ENCODE peak calls at places on chromosomes 6 and 20, in five cellular contexts. S is HepG2, K is GM12878, X is H1, L is GM12892. E is an unnamed sample.

GRCh38 chr20:23126281-23127061 is 40.3 kb upstream of the CD93 start:
- DNase-seq in S (no peak), K (no peak), X (no peak), L (no peak), E (no peak)

GRCh38 chr6:17475845-17476244 is 82.5 kb downstream of the CAP2 start:
- DNase-seq in S (no peak), K (no peak), X (no peak), L (no peak), E (no peak)

GRCh38 chr20:49636447-49636846 is 68.5 kb upstream of the PTGIS start:
- DNase-seq in S (no peak), K (no peak), X (no peak), L (no peak), E (no peak)

GRCh38 chr20:50283922-50284810 is 93.5 kb downstream of the CEBPB start:
- DNase-seq in S (peak), K (no peak), X (no peak), L (no peak), E (no peak)

GRCh38 chr6:167898673-167899311 is 72.1 kb downstream of the AFDN start:
- DNase-seq in S (peak), K (no peak), X (no peak), L (no peak), E (no peak)

GRCh38 chr20:48544402-48545333 is 283.1 kb downstream of the PREX1 start:
- DNase-seq in S (no peak), K (no peak), X (no peak), L (no peak), E (no peak)

GRCh38 chr6:112501705-112502104 is 154.6 kb downstream of the RFPL4B start:
- DNase-seq in S (no peak), K (no peak), X (no peak), L (no peak), E (no peak)

GRCh38 chr6:42383421-42384208 is 68.1 kb downstream of the TRERF1 start:
- DNase-seq in S (no peak), K (no peak), X (no peak), L (no peak), E (no peak)

GRCh38 chr6:83257791-83258190 is 64.6 kb downstream of the RWDD2A start:
- DNase-seq in S (no peak), K (no peak), X (no peak), L (no peak), E (no peak)

GRCh38 chr6:142482973-142483372 is 181.2 kb downstream of the ADGRG6 start:
- DNase-seq in S (no peak), K (no peak), X (no peak), L (no peak), E (no peak)

GRCh38 chr6:157727629-157728182 is 95.3 kb upstream of the SNX9 start:
- DNase-seq in S (peak), K (no peak), X (no peak), L (no peak), E (no peak)

GRCh38 chr6:30938730-30939129 is 2.0 kb upstream of the MUCL3 start:
- DNase-seq in S (no peak), K (no peak), X (no peak), L (no peak), E (no peak)

GRCh38 chr20:45812157-45813005 is at the start of gene UBE2C:
- DNase-seq in S (peak), K (peak), X (peak), L (peak), E (peak)

GRCh38 chr6:90368601-90369000 is 72.0 kb upstream of the BACH2 start:
- DNase-seq in S (no peak), K (no peak), X (no peak), L (no peak), E (no peak)

GRCh38 chr6:55141611-55142010 is 32.7 kb upstream of the HCRTR2 start:
- DNase-seq in S (no peak), K (no peak), X (no peak), L (no peak), E (no peak)

GRCh38 chr6:56771929-56772607 is 129.4 kb upstream of the DST start:
- DNase-seq in S (no peak), K (no peak), X (no peak), L (no peak), E (no peak)

GRCh38 chr6:1016329-1017302 is 295.3 kb upstream of the FOXQ1 start:
- DNase-seq in S (no peak), K (no peak), X (no peak), L (no peak), E (no peak)

GRCh38 chr20:44683263-44684046 is 31.7 kb upstream of the CCN5 start:
- DNase-seq in S (peak), K (peak), X (peak), L (peak), E (peak)

GRCh38 chr6:78909391-78909790 is 42.0 kb downstream of the IRAK1BP1 start:
- DNase-seq in S (no peak), K (no peak), X (no peak), L (no peak), E (no peak)

GRCh38 chr20:50704514-50704913 is 13.2 kb upstream of the RIPOR3 start:
- DNase-seq in S (no peak), K (no peak), X (no peak), L (no peak), E (no peak)

GRCh38 chr6:113073611-113074191 is 726.6 kb downstream of the RFPL4B start:
- DNase-seq in S (no peak), K (no peak), X (no peak), L (no peak), E (no peak)

GRCh38 chr20:12110711-12111110 is 193.0 kb downstream of the BTBD3 start:
- DNase-seq in S (no peak), K (no peak), X (no peak), L (no peak), E (no peak)

GRCh38 chr20:44692932-44693476 is 22.2 kb upstream of the CCN5 start:
- DNase-seq in S (peak), K (no peak), X (peak), L (no peak), E (no peak)

GRCh38 chr20:10259166-10259565 is 40.5 kb downstream of the SNAP25 start:
- DNase-seq in S (no peak), K (no peak), X (no peak), L (no peak), E (no peak)

GRCh38 chr6:31005249-31006020 is 4.8 kb upstream of the MUC22 start:
- DNase-seq in S (no peak), K (no peak), X (no peak), L (no peak), E (no peak)

DNA sequence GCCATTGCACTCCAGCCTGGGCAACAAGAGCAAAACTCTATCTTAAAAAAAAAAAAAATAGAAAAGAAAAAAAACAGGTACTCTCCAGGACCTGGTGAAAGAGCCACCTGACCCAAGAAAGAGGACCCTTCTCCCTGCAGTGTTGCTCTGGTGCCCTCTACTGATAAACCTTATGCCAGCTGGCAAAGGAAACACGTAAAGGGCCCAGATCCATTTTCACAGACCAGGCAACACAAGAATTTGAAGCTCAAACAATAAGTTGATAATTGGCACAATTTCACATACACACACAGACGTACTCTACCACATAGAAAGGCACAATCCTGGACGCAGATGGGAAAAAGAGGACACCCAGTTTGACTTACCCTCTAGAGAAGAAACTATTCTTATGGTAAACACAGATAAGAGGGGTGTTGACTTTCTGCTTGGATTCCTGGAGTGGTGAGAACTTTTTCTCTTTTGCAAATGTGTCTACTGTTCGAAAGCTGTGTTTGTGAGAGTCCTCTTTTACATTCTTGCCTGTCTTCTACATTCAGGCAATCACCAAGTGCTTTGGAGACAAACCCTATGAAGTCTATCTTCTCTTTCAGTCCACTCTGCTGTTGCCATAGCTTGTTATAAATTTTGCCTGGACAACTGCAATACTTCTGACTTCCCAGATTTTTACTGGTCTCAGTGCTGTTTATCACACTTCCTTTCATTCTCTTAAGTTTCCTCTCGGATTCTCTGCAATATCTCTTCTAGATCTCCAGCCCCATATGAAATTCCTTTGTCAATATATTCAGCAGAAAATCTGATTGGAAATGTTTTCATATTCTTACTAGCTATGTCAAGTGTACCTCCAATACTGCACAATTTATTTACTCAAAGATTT is 6.4 kb upstream of the SNRPB start:
- DNase-seq in S (peak), K (no peak), X (no peak), L (no peak), E (no peak)
- TF ChIP-seq TAF1 in S (no peak), K (no peak), X (no peak), L (no peak), E (no peak)

DNA sequence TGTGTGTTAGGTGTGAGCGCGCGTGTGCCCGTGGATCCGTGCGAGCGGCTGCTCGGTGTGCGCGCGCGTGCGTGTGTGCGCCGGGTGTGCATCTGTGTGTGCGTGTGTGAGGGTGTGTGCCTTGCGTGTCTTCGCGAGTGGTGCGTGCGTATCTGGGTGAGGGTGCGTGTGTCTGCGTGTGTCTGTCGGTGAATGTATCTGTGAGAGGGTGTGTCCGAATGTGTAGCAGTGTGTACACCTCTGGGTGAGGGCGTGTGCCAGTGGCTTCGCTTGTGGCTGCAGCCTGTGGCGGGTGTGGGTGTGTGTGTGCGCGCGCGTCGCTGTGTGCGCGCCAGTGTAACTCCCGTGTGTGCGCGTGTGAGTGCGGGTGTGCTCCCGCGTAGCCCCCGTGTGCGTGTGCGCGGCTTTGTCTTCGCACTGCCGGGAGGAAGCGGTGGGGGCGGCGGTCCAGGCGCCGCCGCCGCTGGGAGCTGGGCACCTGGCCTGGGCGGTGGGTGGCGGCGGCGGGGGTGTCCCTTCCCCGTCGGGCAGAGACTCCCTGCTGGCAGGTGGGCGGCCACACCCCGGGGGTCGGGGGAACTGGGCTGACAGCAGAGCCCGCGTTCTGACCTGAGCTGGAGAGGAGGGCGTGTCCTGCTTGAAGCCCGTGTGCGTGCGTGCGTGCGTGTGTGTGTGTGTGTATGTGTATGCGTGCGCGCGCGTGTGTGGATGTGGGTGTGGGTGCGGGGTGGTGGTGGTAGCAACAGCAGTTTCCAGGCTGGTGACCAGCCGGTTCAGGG is 61.3 kb upstream of the EPB41L1 start:
- DNase-seq in S (no peak), K (no peak), X (no peak), L (no peak), E (no peak)
- TF ChIP-seq POLR2A in S (no peak), K (no peak), X (no peak), L (no peak), E (no peak)

GRCh38 chr6:15503346-15503680 is 159.5 kb downstream of the DTNBP1 start:
- DNase-seq in S (no peak), K (no peak), X (no peak), L (no peak), E (no peak)

GRCh38 chr6:15506066-15506465 is 156.8 kb downstream of the DTNBP1 start:
- DNase-seq in S (no peak), K (no peak), X (no peak), L (no peak), E (no peak)

GRCh38 chr6:15505463-15505918 is 157.3 kb downstream of the DTNBP1 start:
- DNase-seq in S (no peak), K (no peak), X (no peak), L (no peak), E (no peak)

GRCh38 chr6:15504040-15504491 is 158.8 kb downstream of the DTNBP1 start:
- DNase-seq in S (no peak), K (no peak), X (no peak), L (no peak), E (no peak)

GRCh38 chr6:15504581-15505350 is 158.1 kb downstream of the DTNBP1 start:
- DNase-seq in S (peak), K (no peak), X (no peak), L (no peak), E (no peak)
- TF ChIP-seq TAF1 in S (no peak), K (no peak), X (no peak), L (no peak), E (no peak)

GRCh38 chr20:34112600-34113061 is 588 bp upstream of the EIF2S2 start:
- DNase-seq in S (peak), K (no peak), X (no peak), L (no peak), E (peak)

GRCh38 chr20:34109442-34109841 is 2.6 kb downstream of the EIF2S2 start:
- DNase-seq in S (no peak), K (no peak), X (no peak), L (no peak), E (no peak)

GRCh38 chr20:34111057-34111711 is 859 bp downstream of the EIF2S2 start:
- DNase-seq in S (no peak), K (no peak), X (no peak), L (no peak), E (no peak)

GRCh38 chr20:34110025-34111013 is 1.7 kb downstream of the EIF2S2 start:
- DNase-seq in S (peak), K (no peak), X (no peak), L (no peak), E (no peak)

GRCh38 chr20:34111712-34112599 is at the start of gene EIF2S2:
- DNase-seq in S (peak), K (peak), X (peak), L (peak), E (peak)
- TF ChIP-seq POLR2A in S (peak), K (peak), X (peak), L (peak), E (peak)

GRCh38 chr6:5656226-5656625 is 350.5 kb downstream of the NRN1 start:
- DNase-seq in S (no peak), K (no peak), X (no peak), L (no peak), E (no peak)
- TF ChIP-seq TAF1 in S (no peak), K (no peak), X (no peak), L (no peak), E (no peak)

GRCh38 chr6:124962617-124963415 is 579 bp downstream of the RNF217 start:
- DNase-seq in S (no peak), K (no peak), X (no peak), L (no peak), E (peak)

GRCh38 chr6:124963416-124964083 is 1.3 kb downstream of the RNF217 start:
- DNase-seq in S (no peak), K (no peak), X (no peak), L (no peak), E (no peak)

GRCh38 chr6:124960757-124961467 is 1.3 kb upstream of the RNF217 start:
- DNase-seq in S (no peak), K (no peak), X (no peak), L (no peak), E (no peak)

GRCh38 chr6:124961468-124961783 is 811 bp upstream of the RNF217 start:
- DNase-seq in S (no peak), K (no peak), X (no peak), L (no peak), E (no peak)

DNA sequence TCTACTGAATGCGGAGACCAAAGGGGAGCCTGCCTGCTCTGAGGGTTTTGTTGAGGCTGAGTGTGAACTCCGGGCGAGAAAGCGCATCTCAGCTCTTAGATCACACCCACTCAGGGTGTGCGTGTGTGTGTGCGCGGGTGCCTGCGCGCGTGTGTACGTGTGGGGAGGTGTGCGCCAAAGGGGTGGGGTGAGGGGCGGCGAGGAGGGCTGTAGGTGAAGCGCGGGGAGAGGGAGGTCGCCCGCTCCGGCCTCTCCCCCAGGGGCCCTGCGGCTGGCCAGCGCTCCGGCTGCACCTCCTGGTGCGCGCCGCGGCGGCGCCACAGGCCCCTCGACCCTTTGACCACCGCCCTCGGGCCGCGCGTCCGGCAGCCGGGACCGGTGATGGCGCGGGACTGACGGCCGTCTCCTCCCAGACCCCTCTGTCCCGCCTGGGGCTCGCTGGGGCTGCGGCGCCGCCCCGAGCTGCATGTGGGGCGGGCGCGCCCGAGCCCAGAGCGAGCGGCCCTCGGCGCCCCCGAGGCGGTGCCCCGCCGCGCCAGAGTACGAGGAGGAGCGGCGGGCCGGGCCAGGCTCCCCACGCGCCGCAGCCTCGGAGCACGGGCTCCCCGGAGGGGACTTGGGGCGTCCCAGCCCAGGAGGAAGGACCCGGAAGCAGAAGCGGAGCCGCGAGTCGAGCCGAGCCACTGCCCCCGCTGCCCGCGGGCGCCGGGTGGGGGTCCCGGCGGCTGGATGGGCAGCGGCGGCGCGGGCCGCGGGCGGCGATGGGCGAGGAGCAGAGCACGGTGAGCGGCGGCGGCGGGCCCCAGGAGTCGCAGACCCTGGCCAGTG is at the start of gene RNF217:
- DNase-seq in S (no peak), K (no peak), X (no peak), L (peak), E (peak)
- TF ChIP-seq POLR2A in S (no peak), K (no peak), X (no peak), L (no peak), E (no peak)

GRCh38 chr6:164195605-164196004 is 781.1 kb downstream of the QKI start:
- DNase-seq in S (no peak), K (no peak), X (no peak), L (no peak), E (no peak)

DNA sequence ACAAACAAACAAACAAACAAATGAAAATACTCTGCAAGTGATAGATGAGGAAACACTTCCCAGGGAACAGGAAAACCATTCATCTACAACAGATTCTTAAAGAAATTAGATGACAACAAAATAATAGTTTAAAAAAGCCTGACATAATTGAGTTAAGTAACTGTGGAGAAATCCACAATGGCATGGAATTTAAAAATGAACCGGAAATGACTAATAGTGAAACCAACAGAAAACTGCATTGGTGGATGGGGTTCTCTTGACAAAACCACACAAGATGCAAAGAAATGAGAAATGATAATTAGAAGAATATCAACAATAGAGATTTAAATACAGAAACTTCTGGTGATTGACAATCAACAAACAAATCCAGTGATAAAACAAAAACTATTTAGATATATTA is 785.6 kb downstream of the QKI start:
- DNase-seq in S (no peak), K (no peak), X (no peak), L (no peak), E (no peak)
- TF ChIP-seq TAF1 in S (no peak), K (no peak), X (no peak), L (no peak), E (no peak)

GRCh38 chr6:139951172-139951571 is 576.7 kb upstream of the CITED2 start:
- DNase-seq in S (no peak), K (no peak), X (no peak), L (no peak), E (no peak)
- TF ChIP-seq POLR2A in S (no peak), K (no peak), X (no peak), L (no peak), E (no peak)

E was measured in GM12891.